ENCODE peak calls at places on chromosomes 12 and 14, in six cellular contexts. X is ascending aorta; V is kidney epithelial cell; N is lung microvascular endothelial cell; U is activated CD4-positive, alpha-beta T cell treated with anti-CD3 and anti-CD28 coated beads, Interleukin-2, amount 50 U/mL, for 48 hours; S is cardiac septum. I is an unnamed sample.

GRCh38 chr12:57049047-57049446 is 882 bp downstream of the MYO1A start:
- DNase-seq in V (no peak), S (no peak), N (no peak), U (no peak), X (no peak), I (no peak)

GRCh38 chr14:92491782-92492181 is 21.8 kb upstream of the RIN3 start:
- DNase-seq in S (no peak), N (no peak), V (no peak), U (no peak), X (no peak), I (no peak)

GRCh38 chr12:65612440-65612839 is 211.8 kb upstream of the HMGA2 start:
- DNase-seq in X (no peak), U (no peak), N (peak; percentile 73), V (no peak), S (no peak), I (no peak)

GRCh38 chr12:104458645-104459555 is 2.2 kb downstream of the CHST11 start:
- DNase-seq in X (peak; percentile 78), U (peak; percentile 43), V (no peak), S (peak; percentile 76), N (peak; percentile 56), I (no peak)

GRCh38 chr12:56954956-56955355 is 2.5 kb downstream of the RDH16 start:
- DNase-seq in U (no peak), X (no peak), N (no peak), V (no peak), S (no peak), I (no peak)

GRCh38 chr14:39430762-39431415 is 1.3 kb downstream of the FBXO33 start:
- DNase-seq in X (no peak), S (no peak), N (peak; percentile 12), U (no peak), V (no peak), I (no peak)

GRCh38 chr12:51393676-51394545 is 2.7 kb upstream of the GALNT6 start:
- DNase-seq in X (peak; percentile 69), N (peak; percentile 99), U (peak; percentile 61), S (no peak), V (peak; percentile 81), I (peak; percentile 55)

GRCh38 chr12:131608740-131609665 is 101.9 kb upstream of the SFSWAP start:
- DNase-seq in V (no peak), S (peak; percentile 87), X (peak; percentile 75), U (peak; percentile 74), N (peak; percentile 56), I (no peak)

GRCh38 chr12:104827587-104827986 is 130.5 kb downstream of the SLC41A2 start:
- DNase-seq in U (peak; percentile 29), S (no peak), X (no peak), V (no peak), N (peak; percentile 47), I (no peak)

GRCh38 chr14:100526632-100527031 is 60.6 kb downstream of the BEGAIN start:
- DNase-seq in V (no peak), N (no peak), U (peak; percentile 1), S (peak; percentile 47), X (no peak), I (no peak)

GRCh38 chr14:24185741-24186140 is 2.9 kb downstream of the IPO4 start:
- DNase-seq in V (no peak), S (no peak), N (no peak), X (no peak), U (no peak), I (no peak)

GRCh38 chr12:26126340-26127284 is 1.8 kb upstream of the BHLHE41 start:
- DNase-seq in N (peak; percentile 92), U (peak; percentile 57), X (peak; percentile 93), V (no peak), S (peak; percentile 88), I (no peak)

GRCh38 chr12:44654641-44655625 is 221.2 kb downstream of the NELL2 start:
- DNase-seq in N (no peak), U (no peak), V (no peak), S (no peak), X (no peak), I (no peak)